ENCODE peak calls at places on chromosomes 2 and 18, in ten cellular contexts. G is AG20443, C is epithelial cell of prostate, I is H9, V is GM12891, K is esophagus squamous epithelium, U is HEK293T, Z is omental fat pad, O is GM23248, R is RCC 7860. T is an unnamed sample.

GRCh38 chr18:49548266-49548665 is 13.6 kb upstream of the LIPG start:
- DNase-seq in V (no peak), C (no peak), O (peak), K (no peak), R (peak), U (no peak), G (no peak), Z (no peak), I (no peak), T (no peak)

GRCh38 chr2:46315103-46315890 is 18.1 kb downstream of the EPAS1 start:
- DNase-seq in C (peak), I (no peak), V (no peak), G (peak), U (no peak), R (peak), O (peak), K (peak), Z (peak), T (peak)

GRCh38 chr2:30690126-30690561 is 117.1 kb downstream of the CAPN13 start:
- DNase-seq in R (no peak), G (no peak), Z (no peak), O (no peak), I (no peak), K (no peak), U (no peak), C (no peak), V (no peak), T (peak)

GRCh38 chr18:62717059-62717849 is 1.9 kb downstream of the PHLPP1 start:
- DNase-seq in Z (no peak), U (no peak), G (peak), O (peak), R (peak), V (no peak), I (peak), K (no peak), C (peak), T (no peak)

GRCh38 chr2:48519608-48520007 is 10.3 kb upstream of the STON1 start:
- DNase-seq in G (peak), V (no peak), I (no peak), R (no peak), Z (no peak), O (peak), K (no peak), C (no peak), U (no peak), T (no peak)

GRCh38 chr2:115105966-115106365 is 663.5 kb downstream of the DPP10 start:
- DNase-seq in U (no peak), V (no peak), O (no peak), C (no peak), Z (no peak), I (no peak), G (no peak), R (no peak), K (no peak), T (no peak)

GRCh38 chr18:34659579-34660517 is 50.2 kb upstream of the DTNA start:
- DNase-seq in R (peak), K (no peak), I (peak), G (peak), C (peak), Z (peak), U (peak), O (peak), V (no peak), T (no peak)

GRCh38 chr18:77105021-77105420 is 27.6 kb downstream of the MBP start:
- DNase-seq in G (no peak), Z (no peak), V (no peak), I (no peak), R (no peak), C (no peak), K (no peak), U (no peak), O (no peak), T (no peak)

GRCh38 chr2:118046628-118047210 is 32.8 kb upstream of the CCDC93 start:
- DNase-seq in R (peak), K (no peak), O (peak), G (peak), V (no peak), C (no peak), Z (no peak), I (no peak), U (peak), T (no peak)

GRCh38 chr2:103174711-103175110 is 412.9 kb downstream of the TMEM182 start:
- DNase-seq in G (no peak), O (peak), Z (no peak), I (no peak), C (no peak), K (no peak), R (peak), U (no peak), V (no peak), T (no peak)

GRCh38 chr2:131152065-131152464 is 46.9 kb downstream of the PLEKHB2 start:
- DNase-seq in G (no peak), C (no peak), Z (no peak), R (no peak), O (no peak), I (peak), U (no peak), V (no peak), K (no peak), T (no peak)

GRCh38 chr2:10398496-10398895 is 49.6 kb downstream of the ODC1 start:
- DNase-seq in O (no peak), R (no peak), I (no peak), U (no peak), G (no peak), V (no peak), K (no peak), Z (no peak), C (no peak), T (no peak)

GRCh38 chr18:48042431-48042830 is 112.0 kb upstream of the SMAD2 start:
- DNase-seq in V (no peak), I (no peak), K (no peak), G (no peak), C (no peak), R (no peak), Z (no peak), U (no peak), O (no peak), T (no peak)

GRCh38 chr2:140975237-140975636 is 1155.6 kb downstream of the LRP1B start:
- DNase-seq in V (no peak), G (peak), R (no peak), I (no peak), K (no peak), O (peak), Z (no peak), C (no peak), U (no peak), T (no peak)

GRCh38 chr2:23485841-23486395 is 100.9 kb downstream of the KLHL29 start:
- DNase-seq in R (no peak), O (no peak), G (no peak), Z (no peak), I (no peak), C (no peak), V (no peak), U (no peak), K (no peak), T (no peak)

GRCh38 chr18:6782861-6783260 is 53.3 kb downstream of the ARHGAP28 start:
- DNase-seq in V (no peak), U (no peak), I (no peak), R (no peak), K (no peak), G (no peak), C (no peak), Z (no peak), O (no peak), T (no peak)

GRCh38 chr2:24329700-24330099 is 30.6 kb downstream of the ITSN2 start:
- DNase-seq in Z (no peak), R (no peak), U (no peak), G (no peak), K (no peak), I (no peak), O (no peak), C (no peak), V (no peak), T (no peak)

GRCh38 chr2:162704496-162704895 is 134.1 kb downstream of the KCNH7 start:
- DNase-seq in C (no peak), V (no peak), I (no peak), K (no peak), G (no peak), O (no peak), Z (no peak), R (no peak), U (no peak), T (no peak)

GRCh38 chr2:130842770-130843169 is 6.1 kb downstream of the ARHGEF4 start:
- DNase-seq in K (no peak), G (no peak), I (peak), C (no peak), U (no peak), Z (no peak), V (no peak), O (no peak), R (no peak), T (no peak)

GRCh38 chr18:56637897-56638231 is 528 bp downstream of the TXNL1 start:
- DNase-seq in C (no peak), R (no peak), Z (no peak), G (no peak), O (no peak), I (no peak), V (no peak), U (no peak), K (no peak), T (no peak)

GRCh38 chr2:64594563-64594989 is 59.1 kb downstream of the SERTAD2 start:
- DNase-seq in G (peak), O (peak), V (no peak), R (peak), Z (no peak), K (no peak), I (no peak), C (no peak), U (no peak), T (no peak)

GRCh38 chr2:173667415-173667814 is 297.8 kb downstream of the SP3 start:
- DNase-seq in O (no peak), R (no peak), K (no peak), U (no peak), V (no peak), I (no peak), G (no peak), C (no peak), Z (no peak), T (peak)

GRCh38 chr2:219369447-219369861 is 18.3 kb downstream of the DNPEP start:
- DNase-seq in C (peak), R (no peak), U (no peak), I (no peak), V (no peak), K (no peak), Z (no peak), G (no peak), O (peak), T (no peak)

GRCh38 chr2:120562218-120563005 is 173.3 kb upstream of the GLI2 start:
- DNase-seq in G (no peak), C (no peak), U (no peak), I (no peak), V (no peak), O (no peak), Z (no peak), K (no peak), R (no peak), T (no peak)

GRCh38 chr2:108920686-108921085 is 68.3 kb downstream of the EDAR start:
- DNase-seq in R (no peak), C (no peak), G (no peak), O (no peak), I (peak), U (no peak), Z (no peak), K (no peak), V (no peak), T (no peak)

GRCh38 chr2:221102896-221103688 is 469.0 kb downstream of the EPHA4 start:
- DNase-seq in K (no peak), G (no peak), R (no peak), C (no peak), U (no peak), I (no peak), O (no peak), V (no peak), Z (no peak), T (no peak)

GRCh38 chr2:105287692-105288091 is 41.8 kb downstream of the TGFBRAP1 start:
- DNase-seq in O (peak), V (no peak), I (peak), U (peak), K (no peak), G (peak), R (peak), C (no peak), Z (no peak), T (no peak)

GRCh38 chr18:10953672-10954071 is 195.7 kb downstream of the PIEZO2 start:
- DNase-seq in V (no peak), Z (no peak), U (no peak), R (no peak), I (no peak), O (no peak), C (no peak), K (no peak), G (no peak), T (no peak)

GRCh38 chr2:54063967-54064535 is 51.4 kb upstream of the ACYP2 start:
- DNase-seq in O (no peak), U (no peak), V (no peak), G (no peak), I (no peak), K (no peak), C (no peak), Z (no peak), R (no peak), T (no peak)

GRCh38 chr2:113979172-113980128 is 89.6 kb downstream of the ACTR3 start:
- DNase-seq in K (no peak), Z (no peak), I (peak), O (no peak), R (no peak), V (peak), C (no peak), U (peak), G (no peak), T (no peak)

GRCh38 chr2:219633276-219634065 is 6.0 kb downstream of the SLC4A3 start:
- DNase-seq in G (no peak), K (no peak), U (no peak), V (no peak), I (no peak), O (no peak), Z (peak), R (no peak), C (no peak), T (no peak)

GRCh38 chr2:64080179-64080578 is 61.0 kb upstream of the VPS54 start:
- DNase-seq in U (no peak), G (no peak), I (no peak), Z (no peak), C (no peak), O (no peak), V (no peak), K (no peak), R (no peak), T (no peak)

GRCh38 chr18:57430166-57430958 is 4.8 kb upstream of the ONECUT2 start:
- DNase-seq in C (no peak), I (peak), R (no peak), K (no peak), U (no peak), Z (no peak), O (no peak), V (no peak), G (no peak), T (no peak)

GRCh38 chr2:160427629-160428424 is 65.8 kb downstream of the RBMS1 start:
- DNase-seq in K (no peak), V (no peak), R (no peak), O (peak), G (peak), Z (no peak), U (no peak), I (no peak), C (no peak), T (no peak)

GRCh38 chr2:28709101-28709500 is 42.5 kb upstream of the PPP1CB start:
- DNase-seq in I (no peak), K (no peak), G (peak), V (no peak), U (no peak), Z (no peak), O (peak), C (no peak), R (no peak), T (no peak)

GRCh38 chr2:3267869-3268704 is 109.5 kb downstream of the EIPR1 start:
- DNase-seq in I (no peak), Z (no peak), U (no peak), O (no peak), R (no peak), C (no peak), V (no peak), K (no peak), G (no peak), T (no peak)

GRCh38 chr18:12008181-12008767 is 27.0 kb downstream of the IMPA2 start:
- DNase-seq in Z (no peak), K (no peak), O (no peak), C (no peak), I (no peak), G (no peak), V (no peak), R (no peak), U (no peak), T (no peak)

GRCh38 chr2:149334156-149334555 is 3.8 kb downstream of the LYPD6 start:
- DNase-seq in K (no peak), U (no peak), V (no peak), G (no peak), O (no peak), Z (no peak), R (no peak), I (no peak), C (no peak), T (no peak)

T was measured in esophagus muscularis mucosa.